ENCODE peak calls at places on chromosomes 6 and 20, in seven cellular contexts. A is islet precursor cell; I is RCC 7860; D is caudate nucleus; E is stimulated activated CD4-positive, alpha-beta T cell treated with anti-CD3 and anti-CD28 coated beads, Interleukin-1b, Interleukin-23, amount 100 ng/mL, for 1 hour; O is iPS-NIHi11; K is GM23248. N is an unnamed sample.

GRCh38 chr20:21077809-21078345 is 28.3 kb downstream of the LINC00237 start:
- DNase-seq in A (no peak), I (no peak), D (no peak), E (no peak), O (no peak), K (no peak), N (no peak)

GRCh38 chr6:167957626-167958025 is 39.8 kb upstream of the KIF25 start:
- DNase-seq in A (no peak), I (no peak), D (no peak), E (no peak), O (no peak), K (no peak), N (no peak)

GRCh38 chr6:12769556-12770255 is 53.1 kb downstream of the PHACTR1 start:
- DNase-seq in A (no peak), I (no peak), D (no peak), E (no peak), O (no peak), K (peak; percentile 37), N (no peak)

GRCh38 chr6:107110200-107110599 is 5.1 kb downstream of the BEND3 start:
- DNase-seq in A (no peak), I (no peak), D (no peak), E (no peak), O (no peak), K (no peak), N (no peak)

GRCh38 chr6:31203345-31203979 is 33.0 kb upstream of the POU5F1 start:
- DNase-seq in A (no peak), I (peak; percentile 78), D (no peak), E (no peak), O (no peak), K (peak; percentile 94), N (no peak)

GRCh38 chr20:62651285-62652021 is 9.2 kb downstream of the SLCO4A1 start:
- DNase-seq in A (no peak), I (no peak), D (no peak), E (peak; percentile 25), O (no peak), K (no peak), N (no peak)

GRCh38 chr20:1373036-1373435 is 19.8 kb downstream of the FKBP1A start:
- DNase-seq in A (no peak), I (no peak), D (no peak), E (no peak), O (no peak), K (no peak), N (no peak)

GRCh38 chr6:13573669-13574110 is 711 bp upstream of the SIRT5 start:
- DNase-seq in A (peak; percentile 75), I (peak; percentile 5), D (no peak), E (no peak), O (peak; percentile 34), K (peak; percentile 81), N (no peak)

GRCh38 chr6:52560462-52560861 is 16.4 kb downstream of the TRAM2 start:
- DNase-seq in A (no peak), I (no peak), D (no peak), E (no peak), O (no peak), K (peak; percentile 69), N (no peak)

GRCh38 chr6:49423817-49424216 is 39.2 kb downstream of the MMUT start:
- DNase-seq in A (no peak), I (no peak), D (no peak), E (no peak), O (no peak), K (peak; percentile 16), N (no peak)

N was measured in GM04504.